ENCODE peak calls at places on chromosomes 7 and 10, in seven cellular contexts. D is body of pancreas; L is stomach; U is prostate gland; G is hepatocyte; H is effector memory CD4-positive, alpha-beta T cell; Y is PC-3. A is an unnamed sample.

GRCh38 chr10:123821136-123821535 is 70.5 kb downstream of the CPXM2 start:
- DNase-seq in H (no peak), G (no peak), L (no peak), U (no peak), Y (no peak), D (no peak), A (no peak)

GRCh38 chr7:101173752-101174244 is 6.3 kb downstream of the NAT16 start:
- DNase-seq in G (no peak), L (peak; percentile 34), Y (peak; percentile 75), D (no peak), U (no peak), H (peak; percentile 42), A (no peak)

GRCh38 chr10:78339251-78339650 is 305.6 kb downstream of the RPS24 start:
- DNase-seq in Y (no peak), H (no peak), U (peak; percentile 1), D (peak; percentile 9), L (peak; percentile 21), G (no peak), A (no peak)

GRCh38 chr7:159105066-159105780 is 39.4 kb downstream of the VIPR2 start:
- DNase-seq in G (no peak), L (no peak), H (no peak), D (peak; percentile 12), Y (no peak), U (no peak), A (no peak)

GRCh38 chr7:103317009-103317408 is 19.8 kb downstream of the PMPCB start:
- DNase-seq in G (no peak), D (no peak), Y (no peak), L (no peak), U (no peak), H (no peak), A (no peak)

GRCh38 chr7:12633589-12633988 is 53.8 kb upstream of the ARL4A start:
- DNase-seq in Y (no peak), D (no peak), L (no peak), U (no peak), G (no peak), H (no peak), A (no peak)

GRCh38 chr10:71279590-71280170 is 39.4 kb upstream of the SLC29A3 start:
- DNase-seq in L (no peak), H (no peak), G (no peak), D (no peak), U (no peak), Y (no peak), A (no peak)

GRCh38 chr10:48501226-48501625 is 103.6 kb downstream of the ARHGAP22 start:
- DNase-seq in Y (no peak), U (no peak), D (no peak), H (no peak), G (no peak), L (peak; percentile 8), A (no peak)

GRCh38 chr10:31618541-31619291 is 299.7 kb downstream of the ZEB1 start:
- DNase-seq in H (no peak), D (no peak), Y (no peak), G (no peak), U (no peak), L (no peak), A (peak; percentile 57)

GRCh38 chr7:20214787-20215669 is 2.2 kb downstream of the MACC1 start:
- DNase-seq in Y (peak; percentile 13), D (no peak), H (no peak), G (peak; percentile 53), U (no peak), L (no peak), A (no peak)

GRCh38 chr10:26177341-26177740 is 39.2 kb upstream of the GAD2 start:
- DNase-seq in Y (no peak), H (no peak), L (no peak), G (no peak), U (no peak), D (no peak), A (no peak)

GRCh38 chr7:143130541-143130940 is 1.3 kb upstream of the PIP start:
- DNase-seq in H (no peak), G (no peak), L (no peak), U (no peak), Y (no peak), D (no peak), A (no peak)

GRCh38 chr10:12097791-12098190 is 29.0 kb downstream of the DHTKD1 start:
- DNase-seq in H (no peak), L (no peak), G (peak; percentile 25), D (no peak), Y (peak; percentile 58), U (no peak), A (no peak)

GRCh38 chr10:132193907-132194552 is 7.3 kb downstream of the DPYSL4 start:
- DNase-seq in G (peak; percentile 42), H (no peak), D (no peak), L (no peak), U (no peak), Y (no peak), A (no peak)

GRCh38 chr10:42975005-42975493 is 101.8 kb upstream of the RET start:
- DNase-seq in H (no peak), G (no peak), Y (no peak), L (peak; percentile 11), U (no peak), D (peak; percentile 4), A (no peak)

GRCh38 chr10:106189254-106189653 is 975.3 kb downstream of the SORCS1 start:
- DNase-seq in U (no peak), G (peak; percentile 64), L (peak; percentile 26), D (peak; percentile 45), Y (peak; percentile 62), H (no peak), A (no peak)

DNA sequence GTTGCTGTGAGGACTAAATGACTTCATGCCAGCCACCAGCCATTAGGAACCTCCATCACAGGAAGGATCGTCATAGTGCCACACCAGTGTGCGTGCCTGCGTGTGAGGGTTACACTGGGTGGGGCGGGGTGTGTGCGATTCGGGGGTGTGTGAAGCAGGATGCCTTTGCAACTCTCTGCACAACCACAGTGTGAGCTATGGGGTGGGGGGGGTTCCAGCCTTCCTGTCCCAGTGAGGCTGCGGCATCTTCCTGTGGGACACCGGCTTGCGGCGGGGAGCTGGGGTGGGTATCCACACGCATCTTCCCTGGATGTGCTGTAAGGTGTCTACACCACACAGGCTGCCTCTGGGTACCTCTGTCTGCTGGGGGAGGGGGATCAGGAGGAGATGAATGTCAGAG is 6.8 kb upstream of the ELFN1 start:
- DNase-seq in D (no peak), Y (no peak), G (no peak), L (no peak), H (no peak), U (no peak), A (no peak)
- H3K27me3 ChIP-seq in D (peaks cover 29% of the 10 kb centered on the region), Y (peaks cover 37% of the 10 kb centered on the region), G (peaks cover 59% of the 10 kb centered on the region), L (peaks cover 64% of the 10 kb centered on the region), H (peaks cover 35% of the 10 kb centered on the region), U (peaks cover 16% of the 10 kb centered on the region), A (peaks cover 75% of the 10 kb centered on the region)

GRCh38 chr10:35446439-35446838 is 110.1 kb downstream of the CCNY start:
- DNase-seq in D (no peak), H (no peak), U (no peak), L (no peak), Y (no peak), G (no peak), A (no peak)
- H3K4me1 ChIP-seq in D (peaks cover 52% of the 10 kb centered on the region), H (peaks cover 46% of the 10 kb centered on the region), U (no peaks in the 10 kb centered on the region), L (peaks cover 42% of the 10 kb centered on the region), Y (peaks cover 19% of the 10 kb centered on the region), G (peaks cover 29% of the 10 kb centered on the region), A (peaks cover 44% of the 10 kb centered on the region)

DNA sequence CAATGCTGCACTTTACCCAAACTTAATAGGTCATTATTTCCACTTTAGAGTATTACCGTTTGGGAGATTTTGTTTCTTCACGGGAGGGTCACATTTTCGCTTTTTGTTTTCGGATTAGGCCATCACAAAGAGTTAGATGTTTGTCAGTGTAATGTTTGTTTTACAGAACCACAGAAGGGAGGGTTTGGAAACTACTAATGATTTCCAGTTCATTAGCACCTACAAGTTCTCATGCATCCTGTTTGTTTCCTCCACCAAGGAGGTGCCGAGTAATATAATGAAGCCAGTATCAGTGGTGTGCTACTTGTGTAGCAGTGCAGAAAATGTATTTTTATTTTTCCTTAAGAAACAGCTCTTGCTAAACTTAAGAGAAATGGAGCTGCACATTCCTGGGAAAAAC is 5.3 kb downstream of the CELF2 start:
- DNase-seq in U (no peak), H (no peak), G (no peak), Y (no peak), L (no peak), D (no peak), A (no peak)
- H3K4me3 ChIP-seq in U (no peak overlapping the region), H (no peak overlapping the region), G (no peak overlapping the region), Y (no peak overlapping the region), L (no peak overlapping the region), D (no peak overlapping the region), A (no peak overlapping the region)

GRCh38 chr7:73340514-73340913 is 12.6 kb downstream of the FKBP6 start:
- DNase-seq in D (no peak), U (no peak), G (no peak), L (no peak), Y (no peak), H (no peak), A (no peak)

GRCh38 chr7:73343671-73344380 is 15.9 kb downstream of the FKBP6 start:
- DNase-seq in U (no peak), G (no peak), D (no peak), Y (no peak), H (no peak), L (no peak), A (no peak)

GRCh38 chr7:73338321-73338720 is 10.4 kb downstream of the FKBP6 start:
- DNase-seq in U (no peak), G (no peak), Y (no peak), L (no peak), D (no peak), H (no peak), A (no peak)

GRCh38 chr7:73342645-73343044 is 14.7 kb downstream of the FKBP6 start:
- DNase-seq in L (peak; percentile 29), H (no peak), D (peak; percentile 40), Y (peak; percentile 8), U (no peak), G (peak; percentile 73), A (no peak)

GRCh38 chr7:73341877-73342276 is 13.9 kb downstream of the FKBP6 start:
- DNase-seq in G (peak; percentile 64), L (no peak), D (no peak), U (no peak), Y (peak; percentile 32), H (no peak), A (no peak)
- H3K27me3 ChIP-seq in G (no peaks in the 10 kb centered on the region), L (no peaks in the 10 kb centered on the region), D (no peaks in the 10 kb centered on the region), U (no peaks in the 10 kb centered on the region), Y (no peaks in the 10 kb centered on the region), H (no peaks in the 10 kb centered on the region), A (no peaks in the 10 kb centered on the region)

DNA sequence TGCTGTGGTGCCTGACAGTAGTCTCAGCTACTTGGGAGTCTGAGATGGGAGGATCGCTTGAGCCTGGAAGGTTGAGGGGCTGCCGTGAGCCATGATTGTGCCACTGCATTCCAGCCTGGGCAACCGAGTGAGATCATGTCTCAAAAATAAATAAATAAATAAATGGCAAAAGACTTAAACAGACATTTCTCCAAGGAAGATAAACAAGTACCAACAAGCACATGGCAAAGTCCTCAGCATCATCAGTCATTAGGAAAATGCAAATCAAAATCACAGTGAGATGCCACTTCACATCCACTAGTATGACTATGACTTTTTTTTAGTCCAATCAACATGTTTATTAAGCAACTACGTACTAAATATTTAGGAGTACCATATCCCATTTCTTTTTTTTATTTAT is 21.3 kb upstream of the KPNA7 start:
- DNase-seq in G (no peak), H (no peak), D (no peak), U (no peak), L (no peak), Y (no peak), A (no peak)
- H3K4me1 ChIP-seq in G (no peaks in the 10 kb centered on the region), H (no peaks in the 10 kb centered on the region), D (peaks cover 9% of the 10 kb centered on the region), U (no peaks in the 10 kb centered on the region), L (no peaks in the 10 kb centered on the region), Y (peaks cover 16% of the 10 kb centered on the region), A (no peaks in the 10 kb centered on the region)

A was measured in tibial nerve.